ENCODE peak calls at places on chromosomes 1 and 21, in four cellular contexts. V is esophagus muscularis mucosa, I is ascending aorta, G is upper lobe of right lung. K is an unnamed sample. For H3K4me1, the result is how much of the 10 kb centered on the place peaks cover.

GRCh38 chr1:161486806-161487482 is 18.3 kb upstream of the FCGR2A start:
- DNase-seq in G (no peak), I (no peak), V (no peak), K (no peak)

GRCh38 chr1:8211620-8212442 is 106.1 kb upstream of the SLC45A1 start:
- DNase-seq in I (peak), V (no peak), G (peak), K (peak)

GRCh38 chr1:152533327-152533938 is 19.2 kb downstream of the CRCT1 start:
- DNase-seq in V (no peak), I (no peak), G (no peak), K (no peak)

GRCh38 chr1:24201941-24202440 is 14.9 kb upstream of the IFNLR1 start:
- DNase-seq in I (peak), V (peak), G (peak), K (peak)

GRCh38 chr1:117812868-117813511 is 116.4 kb downstream of the GDAP2 start:
- DNase-seq in V (no peak), G (no peak), I (no peak), K (no peak)

GRCh38 chr1:205593967-205594366 is 37.8 kb downstream of the ELK4 start:
- DNase-seq in V (peak), I (no peak), G (peak), K (no peak)

GRCh38 chr1:65114312-65114711 is 33.7 kb upstream of the AK4 start:
- DNase-seq in G (no peak), I (no peak), V (no peak), K (no peak)

GRCh38 chr1:160951443-160952128 is 3.0 kb downstream of the ITLN2 start:
- DNase-seq in I (no peak), V (no peak), G (peak), K (peak)

GRCh38 chr1:30519201-30519763 is 204.1 kb downstream of the MATN1 start:
- DNase-seq in I (no peak), V (no peak), G (no peak), K (no peak)

GRCh38 chr1:16922885-16923431 is 1.2 kb downstream of the CROCC start:
- DNase-seq in I (no peak), G (no peak), V (no peak), K (peak)

GRCh38 chr1:67978988-67979516 is 71.4 kb downstream of the DIRAS3 start:
- DNase-seq in G (no peak), I (no peak), V (no peak), K (no peak)

GRCh38 chr21:15006594-15007230 is 58.1 kb downstream of the NRIP1 start:
- DNase-seq in V (no peak), I (no peak), G (no peak), K (no peak)

GRCh38 chr21:15001773-15002647 is 62.8 kb downstream of the NRIP1 start:
- DNase-seq in G (no peak), V (no peak), I (no peak), K (no peak)

GRCh38 chr1:1901641-1902294 is 10.9 kb upstream of the GNB1 start:
- DNase-seq in G (no peak), V (no peak), I (no peak), K (no peak)

GRCh38 chr1:21594495-21594894 is 74.7 kb downstream of the RAP1GAP start:
- DNase-seq in G (no peak), V (no peak), I (no peak), K (no peak)

GRCh38 chr1:41672641-41673313 is 188.3 kb upstream of the EDN2 start:
- DNase-seq in G (peak), V (no peak), I (no peak), K (no peak)

GRCh38 chr1:159282118-159282517 is 20.0 kb upstream of the FCER1A start:
- DNase-seq in V (no peak), G (no peak), I (no peak), K (no peak)

GRCh38 chr1:231200417-231201031 is 38.7 kb downstream of the TRIM67 start:
- DNase-seq in G (no peak), V (no peak), I (no peak), K (no peak)

GRCh38 chr1:56540467-56540866 is 38.9 kb downstream of the PLPP3 start:
- DNase-seq in V (no peak), I (no peak), G (no peak), K (no peak)
- H3K4me1 ChIP-seq in V (half or more), I (under half), G (under half), K (under half)

GRCh38 chr1:15007842-15008241 is 145.7 kb upstream of the TMEM51 start:
- DNase-seq in G (no peak), V (no peak), I (no peak), K (no peak)
- H3K4me3 ChIP-seq in G (no peak), V (no peak), I (no peak), K (no peak)

DNA sequence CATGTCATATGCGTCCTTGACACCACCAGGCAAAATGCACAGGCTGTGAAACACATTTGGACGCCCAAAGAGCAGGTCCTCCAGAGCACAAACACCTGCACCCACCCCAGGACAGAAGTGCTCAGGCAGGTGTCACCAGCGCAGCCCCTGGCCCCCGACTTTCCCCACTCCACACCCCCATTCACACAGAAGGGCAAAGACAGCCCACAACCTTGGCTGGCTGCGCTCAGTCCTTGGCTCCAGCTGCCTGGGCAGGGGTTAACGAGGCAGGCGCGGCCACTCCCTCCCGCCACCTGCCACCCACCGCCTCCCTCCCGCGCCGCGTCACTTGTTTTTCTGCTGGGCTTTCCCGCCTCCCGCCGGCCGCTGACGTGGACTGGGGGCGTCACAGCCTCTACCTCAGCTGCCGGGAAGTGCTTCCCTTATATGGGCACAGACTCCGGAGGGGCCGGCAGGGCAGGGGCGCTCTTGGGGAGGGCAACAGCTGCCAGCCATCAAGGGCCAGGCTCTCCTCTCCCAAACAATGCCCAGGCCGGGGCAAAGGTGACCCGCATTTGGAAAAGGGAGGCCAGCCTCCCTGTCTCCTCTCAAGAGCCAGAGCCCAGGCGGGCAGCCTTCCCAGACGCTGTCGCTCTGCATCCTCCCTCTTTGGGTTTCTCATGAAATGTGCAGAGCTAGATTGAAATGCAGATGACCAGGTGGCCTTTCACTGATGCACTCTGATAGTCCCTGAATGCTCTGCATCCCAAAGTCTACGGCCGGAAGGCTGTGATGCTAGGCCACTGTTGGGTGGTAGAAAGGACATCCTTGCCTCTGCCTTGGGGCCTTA is 14.8 kb upstream of the BTG2 start:
- DNase-seq in I (peak), G (peak), V (peak), K (peak)
- TF ChIP-seq CTCF in I (no peak), G (no peak), V (no peak), K (no peak)

DNA sequence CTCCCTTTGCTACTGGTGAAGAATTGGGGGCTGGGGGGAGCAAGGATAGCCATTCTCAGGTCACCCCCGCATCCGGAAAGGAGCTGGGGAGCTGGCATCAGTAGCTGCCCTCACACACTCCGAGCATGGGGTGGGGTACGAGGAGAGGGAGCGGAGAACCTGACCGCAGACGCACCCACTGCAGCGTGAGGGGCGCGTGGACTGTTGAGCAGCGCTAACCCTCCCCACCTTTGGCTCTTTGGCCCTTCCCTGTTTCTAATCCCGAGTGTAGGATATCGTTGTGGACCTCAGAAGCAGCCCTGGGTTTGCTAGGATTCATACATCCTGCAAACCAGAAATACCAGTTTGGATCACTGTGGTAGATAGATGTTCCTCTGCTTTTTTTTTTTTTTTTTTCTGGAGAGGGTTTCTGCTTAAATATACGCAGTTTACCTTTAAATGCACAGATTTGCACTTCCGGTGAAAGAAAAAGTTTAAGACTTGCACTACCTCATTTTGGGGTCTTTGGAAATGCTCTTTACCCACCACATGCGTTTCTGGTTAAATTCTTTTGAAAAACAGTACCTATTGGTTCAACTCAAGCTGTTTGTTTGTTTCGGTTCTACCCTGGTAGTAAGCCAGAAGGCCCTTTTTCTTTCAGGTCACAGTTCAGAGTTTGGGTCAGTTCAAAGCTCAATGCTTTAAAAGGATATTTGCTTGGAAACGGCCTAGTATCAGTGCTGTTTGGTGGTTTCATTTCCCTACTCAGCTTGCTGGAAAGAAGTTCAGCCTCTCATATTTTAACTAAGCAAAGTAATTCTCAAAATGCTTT is 821 bp downstream of the DDI2 start:
- DNase-seq in I (no peak), G (peak), V (no peak), K (peak)
- H3K4me1 ChIP-seq in I (under half), G (half or more), V (half or more), K (half or more)

GRCh38 chr1:204218552-204218951 is 4.8 kb upstream of the GOLT1A start:
- DNase-seq in G (no peak), I (no peak), V (no peak), K (no peak)
- H3K4me3 ChIP-seq in G (no peak), I (no peak), V (no peak), K (no peak)

DNA sequence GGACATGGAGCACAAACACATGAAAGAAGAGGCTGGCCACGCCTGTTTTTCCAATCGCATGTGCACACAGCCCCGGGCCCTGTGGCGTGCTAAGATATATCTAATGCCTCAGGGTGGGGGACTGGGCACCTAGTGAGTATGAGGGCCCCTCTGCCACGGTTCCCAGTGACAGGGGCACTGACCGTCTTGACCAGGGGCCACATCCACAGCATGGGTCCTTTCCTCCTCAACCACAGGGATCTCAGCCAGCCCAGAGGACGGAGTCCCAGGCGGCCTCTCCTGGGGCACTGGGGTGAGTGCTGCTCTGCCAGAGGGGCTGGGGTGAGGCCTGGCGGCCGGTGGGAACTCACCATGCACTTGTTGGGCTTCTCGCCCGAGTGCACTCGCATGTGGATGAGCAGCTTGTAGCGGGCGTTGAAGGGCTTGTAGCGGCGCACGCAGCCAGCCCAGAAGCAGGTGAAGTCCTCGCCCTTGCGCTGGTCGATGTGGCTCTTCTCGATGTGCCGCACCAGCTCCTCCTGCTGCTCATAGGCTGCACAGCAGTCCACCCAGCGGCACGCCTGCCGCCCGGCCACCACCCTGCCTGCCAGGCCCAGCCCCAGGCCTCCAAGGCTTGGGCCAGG is 134.7 kb downstream of the DMRTB1 start:
- DNase-seq in G (peak), V (no peak), I (no peak), K (peak)
- TF ChIP-seq CTCF in G (peak), V (peak), I (no peak), K (peak)

GRCh38 chr1:109793486-109794318 is 30.0 kb upstream of the EPS8L3 start:
- DNase-seq in G (no peak), V (no peak), I (peak), K (peak)
- H3K4me1 ChIP-seq in G (half or more), V (half or more), I (under half), K (half or more)